ENCODE peak calls at places on chromosomes 3 and 15, in four cellular contexts. K, T, Q and V are unnamed samples.

GRCh38 chr3:120093119-120093922 is 926 bp downstream of the GSK3B start:
- DNase-seq in K (peak), T (no peak), Q (peak), V (peak)

GRCh38 chr3:81462921-81463320 is 298.5 kb downstream of the GBE1 start:
- DNase-seq in K (no peak), T (no peak), Q (no peak), V (no peak)

GRCh38 chr3:50264964-50265485 is 3.9 kb upstream of the SEMA3B start:
- DNase-seq in K (no peak), T (no peak), Q (peak), V (no peak)

GRCh38 chr3:13544293-13544831 is 4.6 kb upstream of the FBLN2 start:
- DNase-seq in K (peak), T (no peak), Q (no peak), V (no peak)

GRCh38 chr3:13708871-13709595 is 160.1 kb downstream of the FBLN2 start:
- DNase-seq in K (no peak), T (no peak), Q (no peak), V (no peak)

GRCh38 chr15:23734856-23735255 is 47.8 kb upstream of the NDN start:
- DNase-seq in K (no peak), T (no peak), Q (no peak), V (no peak)

GRCh38 chr3:118128886-118129285 is 905.8 kb downstream of the IGSF11 start:
- DNase-seq in K (no peak), T (no peak), Q (peak), V (no peak)

GRCh38 chr3:129892486-129892856 is 1.0 kb downstream of the TMCC1 start:
- DNase-seq in K (no peak), T (no peak), Q (no peak), V (no peak)

GRCh38 chr3:62229201-62229600 is 144.1 kb downstream of the FEZF2 start:
- DNase-seq in K (no peak), T (no peak), Q (no peak), V (no peak)

GRCh38 chr3:72274511-72275295 is 489.8 kb upstream of the PROK2 start:
- DNase-seq in K (peak), T (peak), Q (no peak), V (no peak)

GRCh38 chr15:57152666-57153065 is 223.6 kb upstream of the CGNL1 start:
- DNase-seq in K (no peak), T (no peak), Q (no peak), V (no peak)

GRCh38 chr15:65184305-65184943 is 718 bp downstream of the CLPX start:
- DNase-seq in K (no peak), T (peak), Q (peak), V (no peak)

GRCh38 chr15:41417418-41417811 is 520 bp downstream of the RTF1 start:
- DNase-seq in K (no peak), T (no peak), Q (peak), V (no peak)

GRCh38 chr15:69648215-69648614 is 195.6 kb downstream of the RPLP1 start:
- DNase-seq in K (no peak), T (no peak), Q (no peak), V (no peak)

GRCh38 chr3:11847607-11848006 is 922 bp upstream of the TAMM41 start:
- DNase-seq in K (no peak), T (peak), Q (peak), V (no peak)
- TF ChIP-seq CTCF in K (no peak), T (peak), Q (peak), V (no peak)

GRCh38 chr3:171329759-171330158 is 130.4 kb downstream of the TNIK start:
- DNase-seq in K (no peak), T (no peak), Q (no peak), V (no peak)

GRCh38 chr3:171326717-171327440 is 133.3 kb downstream of the TNIK start:
- DNase-seq in K (no peak), T (no peak), Q (no peak), V (no peak)

GRCh38 chr3:171330936-171331335 is 129.3 kb downstream of the TNIK start:
- DNase-seq in K (no peak), T (no peak), Q (no peak), V (no peak)

GRCh38 chr3:171327441-171328174 is 132.6 kb downstream of the TNIK start:
- DNase-seq in K (no peak), T (no peak), Q (peak), V (no peak)

DNA sequence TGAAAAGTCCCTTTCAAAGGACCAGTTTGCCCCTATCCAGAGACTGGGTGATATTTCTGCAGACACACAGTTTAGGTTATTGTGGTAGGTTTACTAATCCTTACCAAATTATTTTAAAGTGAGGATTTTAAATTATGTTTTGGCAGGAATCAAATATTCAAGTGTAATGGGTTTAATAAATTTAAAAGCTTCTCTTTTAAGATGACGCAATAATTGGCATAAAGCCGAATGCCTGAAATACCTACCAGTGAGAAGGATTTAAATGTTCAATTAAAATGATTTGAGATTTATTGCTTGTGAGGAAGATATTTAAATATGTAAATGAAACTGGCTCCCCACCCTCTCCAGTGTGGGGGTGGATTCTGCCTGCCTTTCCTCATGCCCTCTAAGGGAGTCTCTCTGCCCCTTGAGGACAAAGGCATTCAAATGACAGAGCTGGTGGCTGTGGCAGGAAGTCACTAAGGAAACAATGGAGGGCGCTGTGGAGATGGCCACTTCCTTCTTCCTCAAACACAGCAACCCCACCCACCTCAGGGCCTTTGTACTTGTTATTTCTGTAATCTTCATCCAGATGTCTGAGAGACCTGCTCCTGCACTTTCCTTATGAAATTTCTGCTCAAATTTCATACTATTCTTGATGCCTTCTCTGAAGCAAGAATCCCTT is 131.7 kb downstream of the TNIK start:
- DNase-seq in K (no peak), T (peak), Q (peak), V (no peak)
- TF ChIP-seq CTCF in K (no peak), T (peak), Q (peak), V (no peak)

GRCh38 chr3:136734382-136735070 is 17.7 kb downstream of the STAG1 start:
- DNase-seq in K (no peak), T (no peak), Q (no peak), V (no peak)
- TF ChIP-seq CTCF in K (no peak), T (no peak), Q (peak), V (no peak)

DNA sequence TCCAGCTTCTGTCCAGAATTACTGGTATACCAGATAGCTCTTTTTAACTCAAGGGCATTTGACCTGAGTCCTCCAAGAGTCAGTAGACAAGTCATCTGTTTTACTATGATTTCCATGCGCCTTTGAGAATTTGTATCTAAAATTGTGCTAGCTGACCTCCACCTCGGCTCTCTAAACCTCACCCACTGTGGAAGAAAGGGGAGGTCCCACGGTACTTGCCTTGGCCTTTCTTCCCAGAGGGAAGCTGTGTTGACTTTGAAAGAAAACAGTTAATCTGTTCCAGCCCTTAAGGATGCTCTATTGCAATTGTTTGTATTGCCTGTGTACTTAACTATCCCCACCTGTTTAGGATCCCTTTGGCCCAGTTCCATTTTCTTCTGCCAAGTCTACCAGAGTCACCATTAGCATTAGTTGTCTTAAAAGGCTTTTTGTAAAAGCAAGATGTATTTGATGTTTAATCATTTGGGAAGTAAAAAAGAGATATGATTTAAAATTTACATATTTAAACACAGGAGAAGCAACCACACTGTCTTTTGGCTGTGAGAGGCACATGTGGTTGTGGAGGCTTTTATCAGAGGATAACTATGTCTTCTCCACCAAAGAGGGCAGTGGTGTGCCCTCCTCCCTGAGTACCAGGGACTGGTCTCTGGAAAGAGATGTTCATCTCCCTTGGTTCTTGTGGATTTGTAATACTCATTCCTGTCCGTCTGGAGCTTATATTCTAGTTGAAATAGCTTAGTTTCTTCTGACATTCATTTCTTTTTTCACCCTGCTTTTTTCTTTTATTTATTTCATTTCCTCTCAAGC is 88.8 kb downstream of the CRTC3 start:
- DNase-seq in K (no peak), T (no peak), Q (no peak), V (peak)
- TF ChIP-seq CTCF in K (no peak), T (no peak), Q (peak), V (peak)

GRCh38 chr3:12501360-12502020 is 17.2 kb downstream of the TSEN2 start:
- DNase-seq in K (no peak), T (no peak), Q (no peak), V (peak)
- TF ChIP-seq CTCF in K (no peak), T (no peak), Q (no peak), V (no peak)

DNA sequence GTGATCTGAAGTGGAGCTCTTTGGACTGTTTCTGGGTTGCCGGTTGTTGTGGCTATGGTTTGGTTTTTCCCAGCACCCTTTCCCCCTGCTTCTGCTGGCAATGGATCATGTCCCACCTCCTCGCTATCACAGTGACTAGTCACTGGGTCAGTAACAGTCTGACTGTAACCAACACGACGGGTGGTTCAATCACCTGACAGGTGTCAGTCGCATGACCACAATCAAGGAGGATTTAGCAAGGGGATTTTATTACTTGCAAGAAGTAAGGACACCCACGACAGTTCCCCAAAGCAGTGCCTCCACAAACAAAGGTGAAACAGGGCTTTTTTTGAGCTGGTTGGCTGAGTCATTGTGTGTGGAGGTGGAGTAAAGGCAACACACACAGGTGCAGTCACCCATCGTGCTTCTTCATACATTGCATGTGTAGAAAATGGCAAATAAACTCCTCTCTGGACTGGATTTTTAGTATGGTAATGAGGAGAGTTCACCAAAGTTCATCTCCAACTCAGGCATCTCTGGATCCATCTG is 58.8 kb upstream of the FAM3D start:
- DNase-seq in K (no peak), T (no peak), Q (no peak), V (no peak)
- TF ChIP-seq CTCF in K (no peak), T (no peak), Q (no peak), V (no peak)

DNA sequence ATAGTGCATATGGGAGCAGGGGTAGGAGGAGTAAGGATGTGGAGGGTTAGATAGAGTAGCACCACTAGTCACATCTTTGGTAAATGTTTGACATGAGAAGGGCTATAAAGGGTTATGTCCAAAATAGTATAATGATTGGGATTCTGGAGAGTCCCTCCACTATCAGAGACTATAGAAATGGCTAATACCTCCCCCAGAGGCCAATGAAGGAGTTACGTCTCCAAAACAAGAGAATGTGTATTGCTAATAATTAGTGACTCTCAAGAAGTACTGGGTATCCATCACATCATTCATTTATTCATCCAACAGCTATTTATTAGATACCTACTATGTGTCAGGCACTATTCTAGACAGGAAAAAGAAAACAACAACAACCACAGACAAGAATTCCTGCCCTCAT is 203.7 kb upstream of the UMPS start:
- DNase-seq in K (no peak), T (no peak), Q (peak), V (no peak)
- TF ChIP-seq CTCF in K (no peak), T (no peak), Q (peak), V (no peak)

GRCh38 chr15:51475736-51476135 is 134.3 kb downstream of the GLDN start:
- DNase-seq in K (no peak), T (no peak), Q (no peak), V (no peak)
- TF ChIP-seq CTCF in K (no peak), T (no peak), Q (no peak), V (no peak)